ENCODE peak calls at places on chromosomes 5 and 9, in eight cellular contexts. One of them, this sample, is unnamed.

GRCh38 chr9:116905131-116905724 is 218.1 kb downstream of the TRIM32 start:
- DNase-seq in PC-3: no peak
- DNase-seq in colonic mucosa: no peak
- DNase-seq in GM12865: no peak
- DNase-seq in esophagus squamous epithelium: no peak
- DNase-seq in kidney: no peak
- DNase-seq in tibial artery: no peak
- DNase-seq in HepG2: no peak
- DNase-seq in this sample: no peak

GRCh38 chr5:55604611-55605067 is 69.9 kb upstream of the PLPP1 start:
- DNase-seq in GM12865: no peak
- DNase-seq in HepG2: no peak
- DNase-seq in colonic mucosa: no peak
- DNase-seq in tibial artery: no peak
- DNase-seq in PC-3: peak; percentile 60
- DNase-seq in kidney: no peak
- DNase-seq in esophagus squamous epithelium: no peak
- DNase-seq in this sample: no peak

GRCh38 chr5:100430268-100430900 is 104.8 kb upstream of the FAM174A start:
- DNase-seq in PC-3: peak; percentile 71
- DNase-seq in colonic mucosa: peak; percentile 55
- DNase-seq in HepG2: peak; percentile 26
- DNase-seq in tibial artery: no peak
- DNase-seq in GM12865: peak; percentile 58
- DNase-seq in esophagus squamous epithelium: no peak
- DNase-seq in kidney: no peak
- DNase-seq in this sample: peak; percentile 15

GRCh38 chr5:107809201-107810034 is 138.7 kb upstream of the EFNA5 start:
- DNase-seq in GM12865: no peak
- DNase-seq in esophagus squamous epithelium: no peak
- DNase-seq in tibial artery: no peak
- DNase-seq in HepG2: no peak
- DNase-seq in kidney: no peak
- DNase-seq in PC-3: no peak
- DNase-seq in colonic mucosa: no peak
- DNase-seq in this sample: no peak

GRCh38 chr9:102594216-102594615 is 400.9 kb upstream of the CYLC2 start:
- DNase-seq in colonic mucosa: no peak
- DNase-seq in HepG2: no peak
- DNase-seq in tibial artery: no peak
- DNase-seq in PC-3: no peak
- DNase-seq in GM12865: no peak
- DNase-seq in kidney: no peak
- DNase-seq in esophagus squamous epithelium: no peak
- DNase-seq in this sample: no peak

GRCh38 chr5:72013741-72014703 is 93.3 kb upstream of the MAP1B start:
- DNase-seq in colonic mucosa: no peak
- DNase-seq in tibial artery: no peak
- DNase-seq in GM12865: no peak
- DNase-seq in HepG2: no peak
- DNase-seq in esophagus squamous epithelium: no peak
- DNase-seq in PC-3: no peak
- DNase-seq in kidney: no peak
- DNase-seq in this sample: no peak

GRCh38 chr5:45793638-45794532 is 97.7 kb upstream of the HCN1 start:
- DNase-seq in colonic mucosa: no peak
- DNase-seq in kidney: no peak
- DNase-seq in PC-3: peak; percentile 41
- DNase-seq in tibial artery: no peak
- DNase-seq in esophagus squamous epithelium: no peak
- DNase-seq in GM12865: peak; percentile 90
- DNase-seq in HepG2: no peak
- DNase-seq in this sample: no peak

GRCh38 chr5:16725575-16725974 is 108.8 kb upstream of the RETREG1 start:
- DNase-seq in colonic mucosa: no peak
- DNase-seq in PC-3: no peak
- DNase-seq in GM12865: no peak
- DNase-seq in kidney: no peak
- DNase-seq in tibial artery: no peak
- DNase-seq in HepG2: no peak
- DNase-seq in esophagus squamous epithelium: no peak
- DNase-seq in this sample: no peak

GRCh38 chr5:42870882-42871418 is 59.3 kb upstream of the SELENOP start:
- DNase-seq in kidney: no peak
- DNase-seq in PC-3: peak; percentile 29
- DNase-seq in colonic mucosa: peak; percentile 52
- DNase-seq in esophagus squamous epithelium: no peak
- DNase-seq in GM12865: no peak
- DNase-seq in HepG2: no peak
- DNase-seq in tibial artery: no peak
- DNase-seq in this sample: no peak

GRCh38 chr9:21580636-21581353 is 98.7 kb upstream of the IFNE start:
- DNase-seq in esophagus squamous epithelium: no peak
- DNase-seq in PC-3: peak; percentile 77
- DNase-seq in tibial artery: no peak
- DNase-seq in colonic mucosa: no peak
- DNase-seq in HepG2: no peak
- DNase-seq in kidney: no peak
- DNase-seq in GM12865: no peak
- DNase-seq in this sample: no peak

GRCh38 chr9:76718166-76718565 is 46.1 kb upstream of the PCA3 start:
- DNase-seq in esophagus squamous epithelium: no peak
- DNase-seq in PC-3: no peak
- DNase-seq in tibial artery: no peak
- DNase-seq in colonic mucosa: no peak
- DNase-seq in GM12865: no peak
- DNase-seq in kidney: no peak
- DNase-seq in HepG2: no peak
- DNase-seq in this sample: no peak
- TF ChIP-seq CTCF in esophagus squamous epithelium: no peak
- TF ChIP-seq CTCF in PC-3: no peak
- TF ChIP-seq CTCF in tibial artery: no peak
- TF ChIP-seq CTCF in colonic mucosa: no peak
- TF ChIP-seq CTCF in GM12865: no peak
- TF ChIP-seq CTCF in kidney: no peak
- TF ChIP-seq CTCF in HepG2: no peak
- TF ChIP-seq CTCF in this sample: no peak

GRCh38 chr9:81468084-81468595 is 221.2 kb downstream of the TLE1 start:
- DNase-seq in HepG2: no peak
- DNase-seq in PC-3: no peak
- DNase-seq in colonic mucosa: no peak
- DNase-seq in kidney: no peak
- DNase-seq in tibial artery: no peak
- DNase-seq in esophagus squamous epithelium: no peak
- DNase-seq in GM12865: no peak
- DNase-seq in this sample: no peak

GRCh38 chr9:81470864-81471263 is 218.5 kb downstream of the TLE1 start:
- DNase-seq in tibial artery: no peak
- DNase-seq in HepG2: no peak
- DNase-seq in esophagus squamous epithelium: no peak
- DNase-seq in GM12865: no peak
- DNase-seq in PC-3: no peak
- DNase-seq in colonic mucosa: no peak
- DNase-seq in kidney: no peak
- DNase-seq in this sample: no peak

GRCh38 chr9:81461196-81461595 is 228.2 kb downstream of the TLE1 start:
- DNase-seq in kidney: no peak
- DNase-seq in colonic mucosa: no peak
- DNase-seq in esophagus squamous epithelium: no peak
- DNase-seq in PC-3: no peak
- DNase-seq in GM12865: no peak
- DNase-seq in tibial artery: no peak
- DNase-seq in HepG2: no peak
- DNase-seq in this sample: no peak

GRCh38 chr9:81462759-81463158 is 226.6 kb downstream of the TLE1 start:
- DNase-seq in kidney: no peak
- DNase-seq in GM12865: no peak
- DNase-seq in tibial artery: no peak
- DNase-seq in HepG2: no peak
- DNase-seq in PC-3: no peak
- DNase-seq in esophagus squamous epithelium: no peak
- DNase-seq in colonic mucosa: no peak
- DNase-seq in this sample: no peak

GRCh38 chr9:81465468-81466002 is 223.8 kb downstream of the TLE1 start:
- DNase-seq in esophagus squamous epithelium: no peak
- DNase-seq in colonic mucosa: no peak
- DNase-seq in PC-3: no peak
- DNase-seq in kidney: no peak
- DNase-seq in tibial artery: no peak
- DNase-seq in HepG2: no peak
- DNase-seq in GM12865: peak; percentile 1
- DNase-seq in this sample: no peak
- TF ChIP-seq CTCF in esophagus squamous epithelium: no peak
- TF ChIP-seq CTCF in colonic mucosa: no peak
- TF ChIP-seq CTCF in PC-3: no peak
- TF ChIP-seq CTCF in kidney: no peak
- TF ChIP-seq CTCF in tibial artery: no peak
- TF ChIP-seq CTCF in HepG2: peak; percentile 36
- TF ChIP-seq CTCF in GM12865: no peak
- TF ChIP-seq CTCF in this sample: no peak

GRCh38 chr5:141475625-141476131 is at the start of gene PCDHGC3:
- DNase-seq in HepG2: peak; percentile 41
- DNase-seq in esophagus squamous epithelium: peak; percentile 36
- DNase-seq in PC-3: no peak
- DNase-seq in tibial artery: peak; percentile 96
- DNase-seq in kidney: peak; percentile 97
- DNase-seq in GM12865: peak; percentile 89
- DNase-seq in colonic mucosa: peak; percentile 90
- DNase-seq in this sample: no peak
- TF ChIP-seq CTCF in HepG2: peak; percentile 56
- TF ChIP-seq CTCF in esophagus squamous epithelium: peak; percentile 12
- TF ChIP-seq CTCF in PC-3: no peak
- TF ChIP-seq CTCF in tibial artery: peak; percentile 24
- TF ChIP-seq CTCF in kidney: peak; percentile 49
- TF ChIP-seq CTCF in GM12865: peak; percentile 53
- TF ChIP-seq CTCF in colonic mucosa: peak; percentile 26
- TF ChIP-seq CTCF in this sample: no peak

DNA sequence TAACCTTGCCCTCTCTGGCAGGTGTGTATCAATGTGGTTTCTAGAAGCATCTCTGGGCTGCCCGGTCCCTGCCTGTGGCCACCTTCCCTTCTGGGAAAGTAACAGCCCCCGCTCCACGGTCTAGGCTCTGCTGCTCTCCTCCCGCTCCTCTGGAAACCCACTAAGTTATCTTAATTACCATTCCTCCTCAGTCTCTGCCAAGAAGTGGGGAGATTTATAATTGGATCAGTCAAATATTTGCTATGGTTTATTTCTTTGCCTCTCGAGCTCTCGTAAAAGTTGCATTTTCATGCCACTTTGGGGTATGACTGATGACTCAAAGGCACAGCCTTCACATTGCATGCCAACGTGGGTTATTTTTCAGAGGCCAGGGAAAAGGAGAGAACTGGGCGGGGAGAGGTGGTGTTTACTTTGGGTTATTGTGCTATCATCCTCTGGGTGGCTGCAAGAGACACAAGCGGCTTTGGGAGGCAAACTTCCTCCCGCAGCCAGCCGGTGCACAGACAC is 205.3 kb upstream of the WWC1 start:
- DNase-seq in HepG2: peak; percentile 16
- DNase-seq in GM12865: no peak
- DNase-seq in esophagus squamous epithelium: no peak
- DNase-seq in kidney: no peak
- DNase-seq in tibial artery: no peak
- DNase-seq in PC-3: peak; percentile 83
- DNase-seq in colonic mucosa: peak; percentile 66
- DNase-seq in this sample: no peak
- TF ChIP-seq CTCF in HepG2: peak; percentile 22
- TF ChIP-seq CTCF in GM12865: no peak
- TF ChIP-seq CTCF in esophagus squamous epithelium: no peak
- TF ChIP-seq CTCF in kidney: no peak
- TF ChIP-seq CTCF in tibial artery: no peak
- TF ChIP-seq CTCF in PC-3: peak; percentile 49
- TF ChIP-seq CTCF in colonic mucosa: no peak
- TF ChIP-seq CTCF in this sample: no peak